ENCODE peak calls at places on chromosomes 5 and 9, in ten cellular contexts. L is hepatocyte, F is Peyer's patch, P is MM.1S, A is kidney, H is upper lobe of right lung, W is right atrium auricular region, J is H9, S is OCI-LY7, B is tibial nerve. V is an unnamed sample.

GRCh38 chr5:1661831-1662558 is 137.6 kb downstream of the MRPL36 start:
- DNase-seq in L (no peak), F (no peak), P (no peak), A (peak; percentile 46), H (peak; percentile 40), W (peak; percentile 50), J (peak; percentile 23), S (no peak), B (no peak), V (no peak)

GRCh38 chr5:142748568-142749249 is 21.5 kb upstream of the ARHGAP26 start:
- DNase-seq in L (peak; percentile 33), F (peak; percentile 63), P (peak; percentile 43), A (no peak), H (peak; percentile 70), W (no peak), J (peak; percentile 57), S (peak; percentile 56), B (no peak), V (peak; percentile 30)

GRCh38 chr5:141747152-141747640 is 65.2 kb upstream of the ARAP3 start:
- DNase-seq in L (peak; percentile 59), F (no peak), P (no peak), A (peak; percentile 94), H (peak; percentile 83), W (no peak), J (peak; percentile 93), S (peak; percentile 49), B (peak; percentile 53), V (no peak)

GRCh38 chr9:3863686-3864085 is 337.9 kb upstream of the RFX3 start:
- DNase-seq in L (no peak), F (no peak), P (no peak), A (no peak), H (no peak), W (no peak), J (no peak), S (no peak), B (no peak), V (no peak)

GRCh38 chr9:85056203-85056572 is 386.7 kb downstream of the NTRK2 start:
- DNase-seq in L (no peak), F (no peak), P (peak; percentile 64), A (no peak), H (no peak), W (no peak), J (no peak), S (no peak), B (no peak), V (no peak)

GRCh38 chr5:37722236-37723146 is 117.3 kb downstream of the GDNF start:
- DNase-seq in L (peak; percentile 16), F (no peak), P (no peak), A (no peak), H (no peak), W (no peak), J (no peak), S (no peak), B (no peak), V (peak; percentile 60)

GRCh38 chr9:123662057-123662776 is 267.7 kb downstream of the DENND1A start:
- DNase-seq in L (no peak), F (no peak), P (peak; percentile 33), A (no peak), H (no peak), W (no peak), J (no peak), S (no peak), B (no peak), V (no peak)

GRCh38 chr9:18238254-18238653 is 235.7 kb upstream of the ADAMTSL1 start:
- DNase-seq in L (no peak), F (no peak), P (no peak), A (no peak), H (no peak), W (no peak), J (no peak), S (no peak), B (no peak), V (no peak)

GRCh38 chr5:146647656-146648199 is 131.7 kb upstream of the GPR151 start:
- DNase-seq in L (no peak), F (no peak), P (no peak), A (no peak), H (no peak), W (no peak), J (no peak), S (no peak), B (no peak), V (no peak)

GRCh38 chr9:93656426-93657222 is 80.2 kb downstream of the PHF2 start:
- DNase-seq in L (no peak), F (peak; percentile 34), P (no peak), A (peak; percentile 51), H (peak; percentile 44), W (no peak), J (no peak), S (no peak), B (no peak), V (no peak)

GRCh38 chr5:180070726-180071417 is 687 bp downstream of the RNF130 start:
- DNase-seq in L (peak; percentile 58), F (no peak), P (no peak), A (no peak), H (no peak), W (no peak), J (no peak), S (no peak), B (peak; percentile 39), V (peak; percentile 25)

GRCh38 chr5:92505145-92505544 is 1075.9 kb downstream of the NR2F1-AS1 start:
- DNase-seq in L (no peak), F (no peak), P (no peak), A (no peak), H (no peak), W (no peak), J (no peak), S (no peak), B (no peak), V (no peak)

GRCh38 chr9:111914749-111915424 is 18.3 kb downstream of the UGCG start:
- DNase-seq in L (no peak), F (no peak), P (no peak), A (no peak), H (no peak), W (no peak), J (no peak), S (no peak), B (no peak), V (peak; percentile 30)
- H3K4me1 ChIP-seq in L (peaks cover 11% of the 10 kb centered on the region), F (no peaks in the 10 kb centered on the region), P (peaks cover 7% of the 10 kb centered on the region), A (peaks cover 6% of the 10 kb centered on the region), H (peaks cover 37% of the 10 kb centered on the region), W (no peaks in the 10 kb centered on the region), J (no peaks in the 10 kb centered on the region), S (peaks cover 41% of the 10 kb centered on the region), B (peaks cover 22% of the 10 kb centered on the region), V (peaks cover 54% of the 10 kb centered on the region)

GRCh38 chr5:43798740-43799139 is 195.8 kb downstream of the NNT start:
- DNase-seq in L (no peak), F (no peak), P (no peak), A (no peak), H (no peak), W (no peak), J (no peak), S (no peak), B (no peak), V (no peak)
- H3K4me1 ChIP-seq in L (no peaks in the 10 kb centered on the region), F (no peaks in the 10 kb centered on the region), P (no peaks in the 10 kb centered on the region), A (no peaks in the 10 kb centered on the region), H (no peaks in the 10 kb centered on the region), W (no peaks in the 10 kb centered on the region), J (no peaks in the 10 kb centered on the region), S (no peaks in the 10 kb centered on the region), B (no peaks in the 10 kb centered on the region), V (no peaks in the 10 kb centered on the region)

GRCh38 chr5:151142933-151143332 is 14.6 kb downstream of the ANXA6 start:
- DNase-seq in L (no peak), F (no peak), P (no peak), A (no peak), H (no peak), W (no peak), J (no peak), S (no peak), B (no peak), V (no peak)
- H3K4me1 ChIP-seq in L (no peaks in the 10 kb centered on the region), F (no peaks in the 10 kb centered on the region), P (peaks cover 89% of the 10 kb centered on the region), A (peaks cover 16% of the 10 kb centered on the region), H (peaks cover 32% of the 10 kb centered on the region), W (no peaks in the 10 kb centered on the region), J (peaks cover 5% of the 10 kb centered on the region), S (peaks cover 82% of the 10 kb centered on the region), B (peaks cover 14% of the 10 kb centered on the region), V (peaks cover 98% of the 10 kb centered on the region)

GRCh38 chr5:82614706-82615105 is 336.6 kb upstream of the RPS23 start:
- DNase-seq in L (no peak), F (no peak), P (no peak), A (no peak), H (no peak), W (no peak), J (no peak), S (no peak), B (no peak), V (no peak)
- H3K4me1 ChIP-seq in L (no peaks in the 10 kb centered on the region), F (no peaks in the 10 kb centered on the region), P (no peaks in the 10 kb centered on the region), A (no peaks in the 10 kb centered on the region), H (no peaks in the 10 kb centered on the region), W (no peaks in the 10 kb centered on the region), J (no peaks in the 10 kb centered on the region), S (no peaks in the 10 kb centered on the region), B (no peaks in the 10 kb centered on the region), V (no peaks in the 10 kb centered on the region)

V was measured in CD4-positive, CD25-positive, alpha-beta regulatory T cell.